ENCODE peak calls at places on chromosomes 16 and 17, in eight cellular contexts. One of them, this sample, is unnamed.

GRCh38 chr17:82871056-82871775 is 31.4 kb upstream of the ZNF750 start:
- DNase-seq in activated naive CD4-positive, alpha-beta T cell treated with anti-CD3 and anti-CD28 coated beads for 36 hours: peak
- DNase-seq in HFFc6: no peak
- DNase-seq in fibroblast of pulmonary artery: no peak
- DNase-seq in Panc1: no peak
- DNase-seq in stimulated activated CD4-positive, alpha-beta T cell treated with anti-CD3 and anti-CD28 coated beads, Interleukin-1b, Interleukin-23, amount 100 ng/mL, for 4 hours: no peak
- DNase-seq in substantia nigra: no peak
- DNase-seq in astrocyte of the spinal cord: no peak
- DNase-seq in this sample: no peak

GRCh38 chr17:79970576-79971068 is 65.0 kb downstream of the TBC1D16 start:
- DNase-seq in activated naive CD4-positive, alpha-beta T cell treated with anti-CD3 and anti-CD28 coated beads for 36 hours: peak
- DNase-seq in HFFc6: no peak
- DNase-seq in fibroblast of pulmonary artery: peak
- DNase-seq in Panc1: no peak
- DNase-seq in stimulated activated CD4-positive, alpha-beta T cell treated with anti-CD3 and anti-CD28 coated beads, Interleukin-1b, Interleukin-23, amount 100 ng/mL, for 4 hours: no peak
- DNase-seq in substantia nigra: no peak
- DNase-seq in astrocyte of the spinal cord: no peak
- DNase-seq in this sample: no peak

GRCh38 chr16:80526418-80527061 is 14.3 kb upstream of the DYNLRB2 start:
- DNase-seq in activated naive CD4-positive, alpha-beta T cell treated with anti-CD3 and anti-CD28 coated beads for 36 hours: peak
- DNase-seq in HFFc6: peak
- DNase-seq in fibroblast of pulmonary artery: peak
- DNase-seq in Panc1: no peak
- DNase-seq in stimulated activated CD4-positive, alpha-beta T cell treated with anti-CD3 and anti-CD28 coated beads, Interleukin-1b, Interleukin-23, amount 100 ng/mL, for 4 hours: peak
- DNase-seq in substantia nigra: peak
- DNase-seq in astrocyte of the spinal cord: peak
- DNase-seq in this sample: peak

GRCh38 chr17:82060614-82061013 is 5.0 kb downstream of the DUS1L start:
- DNase-seq in activated naive CD4-positive, alpha-beta T cell treated with anti-CD3 and anti-CD28 coated beads for 36 hours: no peak
- DNase-seq in HFFc6: no peak
- DNase-seq in fibroblast of pulmonary artery: no peak
- DNase-seq in Panc1: no peak
- DNase-seq in stimulated activated CD4-positive, alpha-beta T cell treated with anti-CD3 and anti-CD28 coated beads, Interleukin-1b, Interleukin-23, amount 100 ng/mL, for 4 hours: no peak
- DNase-seq in substantia nigra: no peak
- DNase-seq in astrocyte of the spinal cord: no peak
- DNase-seq in this sample: no peak

GRCh38 chr17:6666077-6666521 is 14.5 kb downstream of the C17orf100 start:
- DNase-seq in activated naive CD4-positive, alpha-beta T cell treated with anti-CD3 and anti-CD28 coated beads for 36 hours: peak
- DNase-seq in HFFc6: peak
- DNase-seq in fibroblast of pulmonary artery: peak
- DNase-seq in Panc1: no peak
- DNase-seq in stimulated activated CD4-positive, alpha-beta T cell treated with anti-CD3 and anti-CD28 coated beads, Interleukin-1b, Interleukin-23, amount 100 ng/mL, for 4 hours: no peak
- DNase-seq in substantia nigra: peak
- DNase-seq in astrocyte of the spinal cord: peak
- DNase-seq in this sample: peak

GRCh38 chr17:44820631-44821196 is 9.4 kb downstream of the GJC1 start:
- DNase-seq in activated naive CD4-positive, alpha-beta T cell treated with anti-CD3 and anti-CD28 coated beads for 36 hours: no peak
- DNase-seq in HFFc6: peak
- DNase-seq in fibroblast of pulmonary artery: peak
- DNase-seq in Panc1: peak
- DNase-seq in stimulated activated CD4-positive, alpha-beta T cell treated with anti-CD3 and anti-CD28 coated beads, Interleukin-1b, Interleukin-23, amount 100 ng/mL, for 4 hours: no peak
- DNase-seq in substantia nigra: peak
- DNase-seq in astrocyte of the spinal cord: peak
- DNase-seq in this sample: no peak

GRCh38 chr17:73057196-73057595 is 35.3 kb downstream of the SLC39A11 start:
- DNase-seq in activated naive CD4-positive, alpha-beta T cell treated with anti-CD3 and anti-CD28 coated beads for 36 hours: no peak
- DNase-seq in HFFc6: no peak
- DNase-seq in fibroblast of pulmonary artery: no peak
- DNase-seq in Panc1: no peak
- DNase-seq in stimulated activated CD4-positive, alpha-beta T cell treated with anti-CD3 and anti-CD28 coated beads, Interleukin-1b, Interleukin-23, amount 100 ng/mL, for 4 hours: no peak
- DNase-seq in substantia nigra: no peak
- DNase-seq in astrocyte of the spinal cord: no peak
- DNase-seq in this sample: no peak

GRCh38 chr17:82383411-82383810 is 11.8 kb downstream of the UTS2R start:
- DNase-seq in activated naive CD4-positive, alpha-beta T cell treated with anti-CD3 and anti-CD28 coated beads for 36 hours: no peak
- DNase-seq in HFFc6: no peak
- DNase-seq in fibroblast of pulmonary artery: no peak
- DNase-seq in Panc1: no peak
- DNase-seq in stimulated activated CD4-positive, alpha-beta T cell treated with anti-CD3 and anti-CD28 coated beads, Interleukin-1b, Interleukin-23, amount 100 ng/mL, for 4 hours: no peak
- DNase-seq in substantia nigra: no peak
- DNase-seq in astrocyte of the spinal cord: no peak
- DNase-seq in this sample: no peak

GRCh38 chr17:42509409-42509808 is 26.6 kb upstream of the NAGLU start:
- DNase-seq in activated naive CD4-positive, alpha-beta T cell treated with anti-CD3 and anti-CD28 coated beads for 36 hours: no peak
- DNase-seq in HFFc6: no peak
- DNase-seq in fibroblast of pulmonary artery: no peak
- DNase-seq in Panc1: no peak
- DNase-seq in stimulated activated CD4-positive, alpha-beta T cell treated with anti-CD3 and anti-CD28 coated beads, Interleukin-1b, Interleukin-23, amount 100 ng/mL, for 4 hours: no peak
- DNase-seq in substantia nigra: no peak
- DNase-seq in astrocyte of the spinal cord: no peak
- DNase-seq in this sample: no peak

This sample was measured in progenitor cell of endocrine pancreas.